ENCODE peak calls at places on chromosomes 2 and 18, in nine cellular contexts. One of them, this sample, is unnamed.

GRCh38 chr18:58307441-58307840 is 263.4 kb downstream of the NEDD4L start:
- DNase-seq in IMR-90: no peak
- DNase-seq in astrocyte: no peak
- DNase-seq in heart left ventricle: no peak
- DNase-seq in GM10248: no peak
- DNase-seq in activated B cell treated with CpG ODN at 0.5 μM for 24 hours: no peak
- DNase-seq in thyroid gland: no peak
- DNase-seq in natural killer cell: no peak
- DNase-seq in AG04450: no peak
- DNase-seq in this sample: no peak

GRCh38 chr18:44117821-44118220 is 562.9 kb upstream of the SETBP1 start:
- DNase-seq in astrocyte: no peak
- DNase-seq in activated B cell treated with CpG ODN at 0.5 μM for 24 hours: no peak
- DNase-seq in thyroid gland: no peak
- DNase-seq in AG04450: no peak
- DNase-seq in natural killer cell: no peak
- DNase-seq in IMR-90: no peak
- DNase-seq in heart left ventricle: no peak
- DNase-seq in GM10248: no peak
- DNase-seq in this sample: no peak

GRCh38 chr2:190578158-190579057 is 43.9 kb upstream of the NEMP2 start:
- DNase-seq in thyroid gland: peak; percentile 5
- DNase-seq in heart left ventricle: no peak
- DNase-seq in AG04450: no peak
- DNase-seq in astrocyte: no peak
- DNase-seq in natural killer cell: no peak
- DNase-seq in activated B cell treated with CpG ODN at 0.5 μM for 24 hours: no peak
- DNase-seq in IMR-90: no peak
- DNase-seq in GM10248: no peak
- DNase-seq in this sample: no peak

GRCh38 chr2:187118331-187119099 is 269.5 kb upstream of the ZSWIM2 start:
- DNase-seq in thyroid gland: no peak
- DNase-seq in natural killer cell: no peak
- DNase-seq in GM10248: no peak
- DNase-seq in AG04450: no peak
- DNase-seq in astrocyte: no peak
- DNase-seq in IMR-90: no peak
- DNase-seq in activated B cell treated with CpG ODN at 0.5 μM for 24 hours: no peak
- DNase-seq in heart left ventricle: no peak
- DNase-seq in this sample: no peak

GRCh38 chr18:22822024-22822423 is 111.1 kb upstream of the RBBP8 start:
- DNase-seq in IMR-90: peak; percentile 78
- DNase-seq in AG04450: no peak
- DNase-seq in GM10248: no peak
- DNase-seq in thyroid gland: no peak
- DNase-seq in natural killer cell: no peak
- DNase-seq in astrocyte: peak; percentile 89
- DNase-seq in activated B cell treated with CpG ODN at 0.5 μM for 24 hours: no peak
- DNase-seq in heart left ventricle: no peak
- DNase-seq in this sample: no peak

GRCh38 chr2:207035855-207036254 is 96.5 kb downstream of the CPO start:
- DNase-seq in IMR-90: no peak
- DNase-seq in thyroid gland: no peak
- DNase-seq in activated B cell treated with CpG ODN at 0.5 μM for 24 hours: no peak
- DNase-seq in AG04450: no peak
- DNase-seq in GM10248: no peak
- DNase-seq in natural killer cell: no peak
- DNase-seq in astrocyte: no peak
- DNase-seq in heart left ventricle: no peak
- DNase-seq in this sample: no peak

GRCh38 chr2:106566050-106566449 is 78.9 kb downstream of the CD8B2 start:
- DNase-seq in astrocyte: no peak
- DNase-seq in natural killer cell: no peak
- DNase-seq in AG04450: no peak
- DNase-seq in GM10248: no peak
- DNase-seq in activated B cell treated with CpG ODN at 0.5 μM for 24 hours: no peak
- DNase-seq in IMR-90: peak; percentile 6
- DNase-seq in thyroid gland: peak; percentile 6
- DNase-seq in heart left ventricle: no peak
- DNase-seq in this sample: no peak

GRCh38 chr2:133130548-133131246 is 437.6 kb downstream of the NCKAP5 start:
- DNase-seq in GM10248: no peak
- DNase-seq in AG04450: no peak
- DNase-seq in astrocyte: peak; percentile 10
- DNase-seq in activated B cell treated with CpG ODN at 0.5 μM for 24 hours: no peak
- DNase-seq in thyroid gland: no peak
- DNase-seq in IMR-90: peak; percentile 79
- DNase-seq in heart left ventricle: no peak
- DNase-seq in natural killer cell: no peak
- DNase-seq in this sample: no peak

GRCh38 chr2:84939426-84940087 is 31.4 kb upstream of the KCMF1 start:
- DNase-seq in activated B cell treated with CpG ODN at 0.5 μM for 24 hours: peak; percentile 63
- DNase-seq in AG04450: no peak
- DNase-seq in astrocyte: no peak
- DNase-seq in GM10248: peak; percentile 78
- DNase-seq in IMR-90: no peak
- DNase-seq in thyroid gland: no peak
- DNase-seq in heart left ventricle: no peak
- DNase-seq in natural killer cell: peak; percentile 63
- DNase-seq in this sample: no peak

GRCh38 chr18:79481041-79481790 is 85.5 kb downstream of the NFATC1 start:
- DNase-seq in IMR-90: no peak
- DNase-seq in heart left ventricle: peak; percentile 50
- DNase-seq in GM10248: no peak
- DNase-seq in AG04450: no peak
- DNase-seq in astrocyte: no peak
- DNase-seq in natural killer cell: no peak
- DNase-seq in thyroid gland: no peak
- DNase-seq in activated B cell treated with CpG ODN at 0.5 μM for 24 hours: no peak
- DNase-seq in this sample: no peak

GRCh38 chr18:39624934-39625333 is 2059.3 kb upstream of the CELF4 start:
- DNase-seq in activated B cell treated with CpG ODN at 0.5 μM for 24 hours: no peak
- DNase-seq in IMR-90: peak; percentile 82
- DNase-seq in astrocyte: peak; percentile 80
- DNase-seq in GM10248: no peak
- DNase-seq in natural killer cell: no peak
- DNase-seq in thyroid gland: no peak
- DNase-seq in heart left ventricle: no peak
- DNase-seq in AG04450: peak; percentile 67
- DNase-seq in this sample: no peak

GRCh38 chr2:143433158-143433557 is 303.9 kb downstream of the ARHGAP15 start:
- DNase-seq in GM10248: no peak
- DNase-seq in IMR-90: peak; percentile 18
- DNase-seq in AG04450: no peak
- DNase-seq in thyroid gland: no peak
- DNase-seq in natural killer cell: no peak
- DNase-seq in activated B cell treated with CpG ODN at 0.5 μM for 24 hours: no peak
- DNase-seq in astrocyte: no peak
- DNase-seq in heart left ventricle: no peak
- DNase-seq in this sample: no peak

GRCh38 chr2:160224060-160224459 is 24.0 kb upstream of the ITGB6 start:
- DNase-seq in astrocyte: peak; percentile 98
- DNase-seq in heart left ventricle: no peak
- DNase-seq in natural killer cell: no peak
- DNase-seq in thyroid gland: no peak
- DNase-seq in GM10248: peak; percentile 79
- DNase-seq in AG04450: peak; percentile 71
- DNase-seq in IMR-90: peak; percentile 98
- DNase-seq in activated B cell treated with CpG ODN at 0.5 μM for 24 hours: no peak
- DNase-seq in this sample: no peak

GRCh38 chr2:75592028-75592427 is 31.3 kb upstream of the EVA1A start:
- DNase-seq in AG04450: no peak
- DNase-seq in activated B cell treated with CpG ODN at 0.5 μM for 24 hours: no peak
- DNase-seq in astrocyte: peak; percentile 86
- DNase-seq in IMR-90: peak; percentile 76
- DNase-seq in GM10248: no peak
- DNase-seq in thyroid gland: no peak
- DNase-seq in heart left ventricle: no peak
- DNase-seq in natural killer cell: no peak
- DNase-seq in this sample: no peak

GRCh38 chr18:57797209-57797651 is 5.9 kb downstream of the ATP8B1 start:
- DNase-seq in GM10248: no peak
- DNase-seq in natural killer cell: no peak
- DNase-seq in astrocyte: no peak
- DNase-seq in IMR-90: no peak
- DNase-seq in activated B cell treated with CpG ODN at 0.5 μM for 24 hours: no peak
- DNase-seq in thyroid gland: peak; percentile 69
- DNase-seq in heart left ventricle: no peak
- DNase-seq in AG04450: no peak
- DNase-seq in this sample: no peak

GRCh38 chr2:11819235-11819729 is 72.8 kb downstream of the LPIN1 start:
- DNase-seq in natural killer cell: no peak
- DNase-seq in thyroid gland: no peak
- DNase-seq in GM10248: no peak
- DNase-seq in AG04450: no peak
- DNase-seq in astrocyte: no peak
- DNase-seq in activated B cell treated with CpG ODN at 0.5 μM for 24 hours: no peak
- DNase-seq in IMR-90: no peak
- DNase-seq in heart left ventricle: no peak
- DNase-seq in this sample: no peak

GRCh38 chr2:60567919-60568874 is 14.7 kb upstream of the BCL11A start:
- DNase-seq in natural killer cell: no peak
- DNase-seq in astrocyte: no peak
- DNase-seq in thyroid gland: no peak
- DNase-seq in AG04450: no peak
- DNase-seq in IMR-90: no peak
- DNase-seq in heart left ventricle: no peak
- DNase-seq in GM10248: no peak
- DNase-seq in activated B cell treated with CpG ODN at 0.5 μM for 24 hours: no peak
- DNase-seq in this sample: no peak
- TF ChIP-seq CTCF in natural killer cell: no peak
- TF ChIP-seq CTCF in astrocyte: no peak
- TF ChIP-seq CTCF in thyroid gland: no peak
- TF ChIP-seq CTCF in AG04450: no peak
- TF ChIP-seq CTCF in IMR-90: no peak
- TF ChIP-seq CTCF in heart left ventricle: no peak
- TF ChIP-seq CTCF in GM10248: no peak
- TF ChIP-seq CTCF in activated B cell treated with CpG ODN at 0.5 μM for 24 hours: no peak
- TF ChIP-seq CTCF in this sample: no peak

DNA sequence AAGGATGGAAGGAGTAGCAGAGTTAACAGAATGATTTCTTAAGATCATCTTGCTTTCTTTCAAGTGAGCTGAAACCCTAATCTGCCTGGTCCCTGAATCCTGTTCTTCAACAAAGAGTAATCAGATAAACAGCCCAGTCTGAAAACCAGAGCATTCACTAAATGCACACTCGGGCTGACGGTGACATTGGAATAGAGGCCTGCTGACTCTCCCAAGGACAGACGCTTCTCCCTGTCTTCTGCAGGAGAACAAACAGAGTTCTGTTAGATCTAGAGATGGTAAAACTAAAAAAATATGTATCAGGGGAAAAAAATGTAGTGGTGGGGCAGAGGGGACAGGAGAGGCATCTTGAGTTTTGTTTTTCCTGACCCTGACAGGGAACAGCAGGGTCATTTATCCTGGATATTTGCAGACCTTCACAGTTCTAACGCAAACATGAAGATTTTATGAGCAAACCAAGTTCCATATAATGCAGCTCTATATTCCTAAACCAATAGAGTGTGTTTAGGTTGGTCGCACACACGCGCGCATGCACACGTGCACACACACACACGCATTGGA is 7.3 kb downstream of the MATN3 start:
- DNase-seq in GM10248: no peak
- DNase-seq in thyroid gland: no peak
- DNase-seq in activated B cell treated with CpG ODN at 0.5 μM for 24 hours: no peak
- DNase-seq in IMR-90: no peak
- DNase-seq in astrocyte: no peak
- DNase-seq in heart left ventricle: no peak
- DNase-seq in AG04450: no peak
- DNase-seq in natural killer cell: no peak
- DNase-seq in this sample: no peak
- TF ChIP-seq CTCF in GM10248: no peak
- TF ChIP-seq CTCF in thyroid gland: no peak
- TF ChIP-seq CTCF in activated B cell treated with CpG ODN at 0.5 μM for 24 hours: no peak
- TF ChIP-seq CTCF in IMR-90: no peak
- TF ChIP-seq CTCF in astrocyte: no peak
- TF ChIP-seq CTCF in heart left ventricle: no peak
- TF ChIP-seq CTCF in AG04450: no peak
- TF ChIP-seq CTCF in natural killer cell: no peak
- TF ChIP-seq CTCF in this sample: no peak

DNA sequence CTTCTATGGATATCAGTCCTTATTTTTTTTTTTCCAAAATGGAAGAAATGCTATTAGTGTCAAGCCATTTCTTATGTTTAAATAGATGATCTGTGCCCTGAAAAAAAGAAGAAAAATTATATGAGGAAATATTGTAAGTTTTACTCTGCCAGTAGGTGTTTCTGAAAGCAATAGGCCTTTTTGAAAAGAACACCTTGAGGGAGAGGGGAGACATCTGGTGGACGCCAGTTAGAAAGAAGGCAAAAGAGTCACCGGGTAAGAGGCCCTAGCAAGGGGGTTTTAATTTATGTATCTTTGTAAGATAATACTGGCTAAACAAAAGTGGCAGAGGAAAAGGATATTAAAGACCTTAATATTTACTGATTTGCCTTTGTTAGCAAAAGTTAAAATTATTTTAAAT is 56.1 kb downstream of the DYNAP start:
- DNase-seq in thyroid gland: peak; percentile 17
- DNase-seq in heart left ventricle: no peak
- DNase-seq in activated B cell treated with CpG ODN at 0.5 μM for 24 hours: no peak
- DNase-seq in AG04450: no peak
- DNase-seq in natural killer cell: no peak
- DNase-seq in GM10248: no peak
- DNase-seq in IMR-90: peak; percentile 4
- DNase-seq in astrocyte: peak; percentile 10
- DNase-seq in this sample: no peak
- TF ChIP-seq CTCF in thyroid gland: no peak
- TF ChIP-seq CTCF in heart left ventricle: no peak
- TF ChIP-seq CTCF in activated B cell treated with CpG ODN at 0.5 μM for 24 hours: no peak
- TF ChIP-seq CTCF in AG04450: peak; percentile 26
- TF ChIP-seq CTCF in natural killer cell: no peak
- TF ChIP-seq CTCF in GM10248: no peak
- TF ChIP-seq CTCF in IMR-90: peak; percentile 19
- TF ChIP-seq CTCF in astrocyte: peak; percentile 36
- TF ChIP-seq CTCF in this sample: peak; percentile 65

DNA sequence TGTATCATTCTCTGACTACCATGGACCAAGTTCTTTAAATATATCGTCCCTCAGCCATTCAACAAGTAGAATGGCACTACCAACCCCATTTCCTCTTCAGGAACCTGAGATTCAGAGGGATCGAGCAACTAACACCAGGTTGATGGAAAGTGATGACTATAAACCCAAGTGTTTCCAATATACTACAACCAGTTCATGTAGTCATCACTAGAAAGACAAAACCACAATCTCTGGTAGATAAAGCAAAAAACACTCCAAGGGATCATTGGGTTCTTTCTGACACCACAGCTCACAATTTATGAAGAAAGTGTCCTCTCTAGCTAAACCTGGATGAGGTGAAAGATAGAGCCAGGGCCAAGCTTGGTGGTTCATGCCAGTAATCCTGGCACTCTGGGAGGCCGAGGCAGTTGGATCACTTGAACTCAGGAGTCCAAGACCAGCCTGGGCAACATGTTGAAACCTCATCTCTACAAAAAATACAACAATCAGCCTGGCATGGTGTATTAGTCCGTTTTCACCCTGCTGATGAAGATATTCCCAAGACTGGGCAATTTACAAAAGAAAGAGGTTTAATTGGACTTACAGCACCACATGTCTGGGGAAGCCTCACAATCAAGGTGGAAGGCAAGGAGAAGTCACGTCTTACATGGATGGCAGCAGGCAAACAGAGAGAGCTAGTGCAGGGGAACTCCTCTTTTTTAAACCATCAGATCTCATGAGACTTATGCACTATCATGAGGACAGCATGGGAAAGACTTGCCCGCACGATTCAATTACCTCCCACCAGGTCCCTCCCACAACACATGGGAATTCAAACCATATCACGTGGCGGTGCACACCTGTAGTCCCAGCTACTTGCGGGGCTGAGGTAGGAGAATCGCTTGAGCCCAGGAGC is 2.2 kb downstream of the CD226 start:
- DNase-seq in AG04450: no peak
- DNase-seq in GM10248: no peak
- DNase-seq in IMR-90: no peak
- DNase-seq in thyroid gland: no peak
- DNase-seq in activated B cell treated with CpG ODN at 0.5 μM for 24 hours: no peak
- DNase-seq in heart left ventricle: no peak
- DNase-seq in astrocyte: no peak
- DNase-seq in natural killer cell: no peak
- DNase-seq in this sample: no peak
- TF ChIP-seq CTCF in AG04450: no peak
- TF ChIP-seq CTCF in GM10248: no peak
- TF ChIP-seq CTCF in IMR-90: no peak
- TF ChIP-seq CTCF in thyroid gland: no peak
- TF ChIP-seq CTCF in activated B cell treated with CpG ODN at 0.5 μM for 24 hours: no peak
- TF ChIP-seq CTCF in heart left ventricle: no peak
- TF ChIP-seq CTCF in astrocyte: no peak
- TF ChIP-seq CTCF in natural killer cell: no peak
- TF ChIP-seq CTCF in this sample: no peak